ENCODE peak calls at places on chromosome 1, in nine cellular contexts. G, N, S, C, T, H, M, A and E are unnamed samples.

GRCh38 chr1:201145816-201146215 is 8.5 kb downstream of the TMEM9 start:
- DNase-seq in G (no peak), N (no peak), S (no peak), C (no peak), T (no peak), H (no peak), M (no peak), A (no peak), E (no peak)

GRCh38 chr1:231969078-231969477 is 342.5 kb downstream of the DISC1 start:
- DNase-seq in G (no peak), N (no peak), S (no peak), C (no peak), T (no peak), H (no peak), M (no peak), A (no peak), E (no peak)

GRCh38 chr1:95068956-95069710 is 3.6 kb downstream of the ALG14 start:
- DNase-seq in G (no peak), N (no peak), S (no peak), C (no peak), T (no peak), H (no peak), M (no peak), A (no peak), E (no peak)

GRCh38 chr1:44072204-44072603 is 40.9 kb upstream of the SLC6A9 start:
- DNase-seq in G (no peak), N (no peak), S (no peak), C (no peak), T (no peak), H (no peak), M (no peak), A (no peak), E (peak)

GRCh38 chr1:179590671-179591070 is 961 bp upstream of the TDRD5 start:
- DNase-seq in G (no peak), N (no peak), S (no peak), C (no peak), T (no peak), H (no peak), M (no peak), A (no peak), E (no peak)

GRCh38 chr1:69475021-69475420 is 92.7 kb upstream of the LRRC7 start:
- DNase-seq in G (no peak), N (no peak), S (no peak), C (no peak), T (no peak), H (no peak), M (no peak), A (no peak), E (peak)

GRCh38 chr1:24386241-24386640 is 27.3 kb downstream of the STPG1 start:
- DNase-seq in G (no peak), N (no peak), S (no peak), C (no peak), T (no peak), H (no peak), M (peak), A (no peak), E (peak)

GRCh38 chr1:26851106-26851684 is 11.8 kb upstream of the SFN start:
- DNase-seq in G (no peak), N (no peak), S (no peak), C (no peak), T (no peak), H (no peak), M (no peak), A (no peak), E (peak)

GRCh38 chr1:223667484-223668182 is 2.1 kb upstream of the CAPN8 start:
- DNase-seq in G (no peak), N (no peak), S (no peak), C (no peak), T (no peak), H (no peak), M (no peak), A (no peak), E (no peak)

GRCh38 chr1:245458761-245459174 is 304.0 kb downstream of the KIF26B start:
- DNase-seq in G (no peak), N (no peak), S (no peak), C (no peak), T (no peak), H (no peak), M (no peak), A (no peak), E (peak)

GRCh38 chr1:48876221-48876785 is 99.6 kb upstream of the BEND5 start:
- DNase-seq in G (no peak), N (no peak), S (no peak), C (no peak), T (no peak), H (no peak), M (no peak), A (no peak), E (peak)

GRCh38 chr1:15775706-15776105 is 17.1 kb downstream of the FBLIM1 start:
- DNase-seq in G (no peak), N (no peak), S (no peak), C (no peak), T (no peak), H (no peak), M (no peak), A (no peak), E (no peak)

GRCh38 chr1:3899776-3900149 is 309 bp downstream of the C1orf174 start:
- DNase-seq in G (peak), N (peak), S (no peak), C (no peak), T (no peak), H (no peak), M (no peak), A (no peak), E (no peak)
- TF ChIP-seq CTCF in G (no peak), N (no peak), S (peak), C (no peak), T (no peak), H (no peak), M (no peak), A (no peak), E (no peak)

GRCh38 chr1:91005285-91005684 is 16.6 kb downstream of the ZNF644 start:
- DNase-seq in G (no peak), N (no peak), S (no peak), C (no peak), T (no peak), H (no peak), M (no peak), A (no peak), E (no peak)

GRCh38 chr1:91004145-91004544 is 17.7 kb downstream of the ZNF644 start:
- DNase-seq in G (no peak), N (no peak), S (no peak), C (no peak), T (no peak), H (no peak), M (no peak), A (no peak), E (no peak)

GRCh38 chr1:91007827-91008226 is 14.0 kb downstream of the ZNF644 start:
- DNase-seq in G (no peak), N (no peak), S (no peak), C (no peak), T (no peak), H (no peak), M (no peak), A (no peak), E (no peak)

GRCh38 chr1:91006113-91006908 is 15.5 kb downstream of the ZNF644 start:
- DNase-seq in G (no peak), N (no peak), S (no peak), C (no peak), T (no peak), H (no peak), M (no peak), A (no peak), E (no peak)

GRCh38 chr1:91007092-91007491 is 14.7 kb downstream of the ZNF644 start:
- DNase-seq in G (no peak), N (no peak), S (no peak), C (no peak), T (no peak), H (no peak), M (no peak), A (no peak), E (no peak)
- H3K4me3 ChIP-seq in G (no peak), N (no peak), S (no peak), C (no peak), T (no peak), H (no peak), M (no peak), A (no peak), E (no peak)

DNA sequence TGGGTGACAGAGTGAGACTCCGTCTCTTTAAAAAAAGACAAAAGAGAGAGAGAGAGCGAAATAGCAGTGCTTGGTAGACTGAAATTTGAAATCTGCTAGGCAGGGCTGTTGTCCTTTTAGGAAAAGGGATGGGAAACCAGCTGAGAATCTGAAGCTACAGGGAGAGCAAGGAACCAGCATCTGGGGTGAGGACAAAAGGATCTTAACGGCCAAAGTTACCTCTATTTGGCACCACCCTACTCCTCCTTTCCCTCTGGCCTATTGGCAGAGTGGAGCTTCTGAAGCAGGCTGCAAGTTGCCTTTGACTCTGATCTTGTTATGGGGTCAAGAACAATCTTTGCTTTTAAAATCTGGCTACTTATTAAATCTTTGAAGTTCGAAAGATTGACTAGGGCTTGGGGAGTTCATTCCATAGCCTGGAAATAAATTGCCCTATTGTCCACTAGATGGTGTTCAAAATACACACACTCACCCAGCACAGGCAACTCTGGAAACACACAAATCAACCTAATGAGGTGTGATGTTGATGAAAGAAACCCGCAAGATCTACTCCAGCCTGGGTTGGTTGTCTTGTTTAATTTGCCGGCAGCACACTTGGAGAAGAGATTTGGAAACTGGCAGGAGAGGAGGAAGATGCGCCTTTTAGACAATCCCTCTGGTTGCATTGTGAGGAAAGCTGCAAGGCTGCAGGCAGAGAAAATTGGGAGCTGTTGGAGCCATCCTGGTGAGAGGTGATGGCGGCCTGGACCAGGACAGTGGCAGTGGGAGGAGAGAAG is 16.5 kb upstream of the PARP1 start:
- DNase-seq in G (no peak), N (no peak), S (no peak), C (no peak), T (no peak), H (peak), M (peak), A (no peak), E (peak)
- TF ChIP-seq CTCF in G (peak), N (peak), S (peak), C (peak), T (peak), H (peak), M (peak), A (peak), E (peak)

DNA sequence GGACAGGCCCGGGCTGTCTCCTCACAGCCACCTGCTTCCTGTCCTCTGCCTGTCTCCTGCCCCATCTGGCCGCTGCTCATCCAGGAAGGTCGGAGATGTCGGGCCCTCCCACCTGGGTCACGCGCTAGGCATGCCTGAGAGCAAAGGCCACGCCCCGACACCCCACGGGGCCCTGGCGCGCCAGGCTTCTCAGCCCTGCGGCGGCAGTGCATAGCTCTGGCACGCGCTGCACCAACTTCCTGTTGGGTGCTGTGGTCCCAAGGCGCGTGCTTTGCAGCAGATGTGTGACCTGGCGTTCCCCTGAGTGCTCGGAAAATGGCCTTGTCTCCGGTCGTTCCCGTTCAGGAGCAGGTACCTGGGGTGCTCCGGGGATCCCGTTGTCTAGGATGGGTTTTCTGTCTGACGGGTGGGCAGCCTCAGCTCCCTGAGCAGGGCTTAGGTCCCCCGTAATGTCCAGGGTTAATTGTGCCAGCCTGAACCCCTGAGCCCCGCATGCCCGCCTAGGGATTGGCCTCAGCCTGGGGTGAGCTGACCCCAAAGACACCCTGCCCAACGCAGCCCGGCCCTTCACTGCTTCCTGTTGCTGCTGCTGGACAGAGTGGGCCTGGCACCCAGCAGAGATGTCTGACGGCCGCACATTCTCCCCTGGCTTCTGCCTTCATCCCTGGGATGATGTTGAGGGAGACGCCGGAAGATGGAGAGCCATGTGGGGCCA is 19.4 kb upstream of the KCNAB2 start:
- DNase-seq in G (peak), N (peak), S (peak), C (peak), T (peak), H (peak), M (peak), A (peak), E (peak)
- H3K4me3 ChIP-seq in G (peak), N (peak), S (no peak), C (no peak), T (no peak), H (peak), M (no peak), A (peak), E (no peak)

DNA sequence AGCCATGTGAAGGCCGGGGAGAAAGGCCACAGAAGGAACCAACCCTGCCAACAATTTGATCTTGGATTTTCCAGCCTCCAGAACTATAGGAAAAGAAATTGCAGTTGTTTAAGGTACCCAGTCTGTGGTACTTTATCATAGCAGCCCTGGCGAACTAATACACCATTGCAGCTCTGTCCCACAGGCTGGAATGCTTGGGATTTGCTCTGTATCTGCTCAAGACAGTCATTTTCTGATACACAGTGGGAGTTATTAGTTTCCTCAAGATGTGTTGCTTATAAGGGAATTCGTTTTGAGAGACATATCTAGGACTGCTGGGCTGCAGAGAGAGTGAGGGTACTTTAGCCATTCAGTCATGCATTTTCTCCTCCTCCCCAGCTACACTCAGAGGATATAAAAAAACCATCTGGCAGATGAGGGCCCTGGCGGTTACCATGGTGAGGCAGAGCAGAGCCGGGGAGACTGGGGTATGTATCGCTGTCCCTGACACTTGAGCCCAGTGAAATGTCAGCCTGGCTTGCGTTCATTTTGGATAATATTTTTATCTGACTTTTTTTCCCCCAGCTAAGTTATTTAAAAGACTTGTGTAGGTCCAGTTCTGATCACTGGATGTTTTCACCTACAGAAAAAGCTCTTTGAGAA is 104.6 kb downstream of the DIRAS3 start:
- DNase-seq in G (peak), N (no peak), S (no peak), C (no peak), T (no peak), H (no peak), M (peak), A (no peak), E (no peak)
- TF ChIP-seq CTCF in G (no peak), N (no peak), S (no peak), C (no peak), T (no peak), H (no peak), M (no peak), A (no peak), E (no peak)

GRCh38 chr1:155859234-155859829 is at the start of gene SYT11:
- DNase-seq in G (peak), N (peak), S (peak), C (peak), T (peak), H (peak), M (peak), A (peak), E (peak)

GRCh38 chr1:155856975-155857930 is at the start of gene GON4L:
- DNase-seq in G (peak), N (peak), S (peak), C (peak), T (peak), H (peak), M (peak), A (peak), E (peak)

GRCh38 chr1:155860939-155861496 is 1.7 kb downstream of the SYT11 start:
- DNase-seq in G (no peak), N (no peak), S (no peak), C (no peak), T (no peak), H (no peak), M (no peak), A (no peak), E (no peak)

GRCh38 chr1:155858805-155859233 is 548 bp upstream of the SYT11 start:
- DNase-seq in G (peak), N (no peak), S (peak), C (no peak), T (peak), H (peak), M (no peak), A (no peak), E (peak)

GRCh38 chr1:155859881-155860841 is 794 bp downstream of the SYT11 start:
- DNase-seq in G (peak), N (peak), S (peak), C (peak), T (peak), H (no peak), M (peak), A (no peak), E (no peak)
- H3K4me3 ChIP-seq in G (peak), N (peak), S (peak), C (no peak), T (peak), H (peak), M (no peak), A (peak), E (no peak)